ENCODE peak calls at places on chromosome 11, in four cellular contexts. C, D, W and V are unnamed samples.

GRCh38 chr11:106202935-106203620 is 125.6 kb downstream of the AASDHPPT start:
- DNase-seq in D (no peak), C (no peak), W (no peak), V (no peak)

GRCh38 chr11:70715166-70715565 is 316.8 kb downstream of the CTTN start:
- DNase-seq in W (no peak), C (no peak), D (no peak), V (no peak)

GRCh38 chr11:19281041-19281440 is 40.3 kb upstream of the E2F8 start:
- DNase-seq in C (no peak), D (no peak), W (no peak), V (peak)

GRCh38 chr11:126461096-126461440 is 105.6 kb downstream of the ST3GAL4 start:
- DNase-seq in D (no peak), C (no peak), W (no peak), V (no peak)

GRCh38 chr11:69320326-69320725 is 26.4 kb downstream of the MYEOV start:
- DNase-seq in W (no peak), C (no peak), D (peak), V (no peak)

GRCh38 chr11:83759148-83759547 is 473.0 kb upstream of the CCDC90B start:
- DNase-seq in C (no peak), W (no peak), D (no peak), V (no peak)

GRCh38 chr11:46338988-46339666 is 8.1 kb upstream of the DGKZ start:
- DNase-seq in W (no peak), C (no peak), D (peak), V (no peak)

GRCh38 chr11:20342347-20343279 is 20.9 kb upstream of the HTATIP2 start:
- DNase-seq in D (no peak), W (peak), C (no peak), V (no peak)

GRCh38 chr11:46380340-46381045 is 976 bp upstream of the MDK start:
- DNase-seq in D (peak), W (peak), C (peak), V (peak)

GRCh38 chr11:134343646-134344045 is 11.9 kb downstream of the GLB1L2 start:
- DNase-seq in D (no peak), W (no peak), C (no peak), V (no peak)

GRCh38 chr11:69156673-69157155 is 979 bp downstream of the SMIM38 start:
- DNase-seq in W (no peak), D (no peak), C (no peak), V (no peak)

GRCh38 chr11:14768789-14769188 is 123.2 kb downstream of the CYP2R1 start:
- DNase-seq in W (no peak), C (no peak), D (no peak), V (no peak)

GRCh38 chr11:126410649-126411048 is 55.2 kb downstream of the ST3GAL4 start:
- DNase-seq in W (no peak), C (no peak), D (no peak), V (no peak)

GRCh38 chr11:45715398-45715797 is 50.0 kb upstream of the CHST1 start:
- DNase-seq in W (no peak), C (no peak), D (no peak), V (no peak)

GRCh38 chr11:116857316-116857715 is 19.9 kb upstream of the APOA1 start:
- DNase-seq in W (no peak), D (no peak), C (no peak), V (no peak)

GRCh38 chr11:68567553-68567952 is 107.0 kb downstream of the PPP6R3 start:
- DNase-seq in W (no peak), D (no peak), C (no peak), V (no peak)

GRCh38 chr11:32436751-32437405 is 1.5 kb upstream of the WT1 start:
- DNase-seq in D (no peak), W (no peak), C (no peak), V (no peak)

GRCh38 chr11:22974251-22974650 is 114.0 kb upstream of the CCDC179 start:
- DNase-seq in D (no peak), C (no peak), W (no peak), V (no peak)

GRCh38 chr11:97883086-97883485 is 1137.7 kb upstream of the CNTN5 start:
- DNase-seq in W (no peak), C (no peak), D (no peak), V (no peak)

GRCh38 chr11:61580292-61580888 is 486 bp downstream of the SYT7 start:
- DNase-seq in C (no peak), D (no peak), W (no peak), V (no peak)

GRCh38 chr11:61581030-61581928 is at the start of gene SYT7:
- DNase-seq in W (peak), D (peak), C (peak), V (peak)

GRCh38 chr11:61577383-61578118 is 3.3 kb downstream of the SYT7 start:
- DNase-seq in W (no peak), D (no peak), C (peak), V (no peak)

GRCh38 chr11:61578819-61579218 is 2.1 kb downstream of the SYT7 start:
- DNase-seq in C (no peak), W (no peak), D (no peak), V (no peak)

DNA sequence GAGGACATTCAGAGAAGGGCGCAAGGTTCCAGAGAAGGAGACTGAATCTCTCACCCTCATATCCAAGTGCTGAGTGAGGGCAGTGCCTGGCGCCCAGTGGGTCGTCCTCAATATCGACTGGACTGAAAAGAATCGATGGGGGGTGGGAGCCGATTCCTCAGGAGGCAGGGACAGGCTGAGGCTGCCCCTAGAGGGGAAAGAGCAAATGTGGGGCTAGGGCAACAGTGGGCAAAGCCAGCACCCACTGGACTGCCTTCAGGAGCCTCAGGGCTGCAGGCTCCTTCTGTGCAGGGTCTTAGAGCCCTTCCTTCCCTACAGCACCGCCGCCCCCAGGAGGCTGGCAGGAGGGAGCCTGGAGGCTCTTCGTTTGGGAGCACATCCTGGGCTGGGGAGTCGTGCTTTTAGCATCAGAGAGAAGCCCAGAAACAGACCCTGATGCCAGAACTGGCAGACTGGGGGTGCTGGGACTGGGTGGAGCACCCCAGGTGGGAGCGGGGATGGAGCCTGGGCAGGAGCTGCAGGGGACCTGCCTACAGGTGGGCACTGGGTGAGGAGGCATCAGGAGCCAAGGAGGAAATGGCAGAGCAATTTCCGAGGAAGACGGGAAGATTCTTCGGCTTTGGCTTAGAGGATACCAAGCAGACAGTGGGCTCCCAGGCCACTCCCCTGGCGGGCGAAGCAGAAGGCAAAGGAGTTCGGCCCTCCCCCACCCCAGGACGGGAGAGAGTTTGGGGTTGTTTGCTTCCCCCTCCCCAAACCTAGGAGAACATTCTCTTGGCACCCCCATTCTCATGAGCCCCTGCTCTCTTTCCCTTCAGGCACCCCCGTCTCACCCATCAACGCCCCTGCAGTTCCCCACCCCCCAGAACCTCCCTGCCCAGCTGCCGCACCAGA is 1.2 kb downstream of the SYT7 start:
- DNase-seq in D (no peak), C (no peak), W (no peak), V (no peak)
- H3K4me3 ChIP-seq in D (no peak), C (no peak), W (no peak), V (no peak)

GRCh38 chr11:13010737-13011342 is 1.7 kb downstream of the RASSF10 start:
- DNase-seq in C (no peak), D (no peak), W (no peak), V (no peak)
- H3K4me3 ChIP-seq in C (no peak), D (no peak), W (no peak), V (no peak)

GRCh38 chr11:113838005-113838404 is 37.4 kb downstream of the USP28 start:
- DNase-seq in W (no peak), D (no peak), C (no peak), V (no peak)

GRCh38 chr11:113839842-113840241 is 35.5 kb downstream of the USP28 start:
- DNase-seq in D (no peak), W (no peak), C (no peak), V (no peak)

GRCh38 chr11:113841691-113842090 is 33.7 kb downstream of the USP28 start:
- DNase-seq in D (no peak), W (no peak), C (no peak), V (no peak)

GRCh38 chr11:113835306-113835705 is 40.1 kb downstream of the USP28 start:
- DNase-seq in D (no peak), C (no peak), W (no peak), V (no peak)

DNA sequence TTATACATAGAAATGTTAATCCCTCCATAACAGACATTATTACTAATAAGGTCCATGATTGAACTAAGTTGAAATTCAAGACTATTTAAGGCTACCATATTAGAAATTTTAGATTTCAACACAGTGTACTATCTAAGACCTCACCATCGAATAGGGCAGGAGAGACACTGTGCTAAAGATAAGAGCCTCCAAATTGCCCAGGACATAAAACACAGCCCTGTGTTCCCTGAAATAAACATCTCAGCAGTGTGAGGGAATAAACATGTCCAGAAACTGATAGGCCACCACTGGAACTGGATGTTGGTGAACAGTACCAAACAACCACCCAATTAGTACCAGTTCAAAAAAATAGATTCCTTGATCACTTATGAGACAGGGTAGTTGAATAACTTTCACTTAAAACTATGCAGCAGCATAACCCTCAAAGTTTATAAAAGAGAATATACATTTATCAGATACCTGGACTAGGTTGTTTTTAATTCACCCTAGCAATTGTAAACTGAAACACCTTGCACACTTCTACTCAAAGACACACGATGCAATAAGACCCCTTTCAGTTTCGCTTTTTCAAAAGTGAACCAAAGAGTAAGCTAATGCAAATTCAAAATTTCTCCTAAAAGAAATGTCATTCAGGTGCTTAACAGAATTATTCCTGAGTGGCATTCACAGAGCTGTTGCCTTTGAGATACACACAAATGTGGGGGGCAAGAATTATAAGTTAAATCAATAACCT is 34.3 kb downstream of the USP28 start:
- DNase-seq in D (no peak), W (no peak), C (no peak), V (no peak)
- H3K4me3 ChIP-seq in D (no peak), W (no peak), C (no peak), V (no peak)

DNA sequence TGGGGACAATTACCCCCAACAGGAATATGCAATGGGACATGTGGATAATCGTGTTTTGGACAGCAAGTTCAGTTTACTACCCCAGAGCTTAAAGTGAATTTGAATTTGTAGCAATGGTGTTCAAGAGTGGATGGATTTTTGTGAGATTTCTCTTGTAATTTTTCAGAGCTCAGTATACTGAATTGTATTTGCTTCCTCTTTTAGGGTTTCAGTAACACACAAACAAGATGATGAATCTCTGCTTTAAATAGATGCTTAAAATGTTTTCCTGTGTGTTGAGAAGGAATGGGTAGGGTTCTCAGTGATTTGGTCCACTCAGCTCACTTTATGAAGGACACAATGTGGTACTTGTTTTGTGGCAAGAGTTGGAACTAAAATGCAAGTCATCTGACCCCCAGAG is 100.1 kb upstream of the ARHGAP20 start:
- DNase-seq in C (no peak), W (no peak), D (no peak), V (no peak)
- H3K4me3 ChIP-seq in C (no peak), W (no peak), D (no peak), V (no peak)

DNA sequence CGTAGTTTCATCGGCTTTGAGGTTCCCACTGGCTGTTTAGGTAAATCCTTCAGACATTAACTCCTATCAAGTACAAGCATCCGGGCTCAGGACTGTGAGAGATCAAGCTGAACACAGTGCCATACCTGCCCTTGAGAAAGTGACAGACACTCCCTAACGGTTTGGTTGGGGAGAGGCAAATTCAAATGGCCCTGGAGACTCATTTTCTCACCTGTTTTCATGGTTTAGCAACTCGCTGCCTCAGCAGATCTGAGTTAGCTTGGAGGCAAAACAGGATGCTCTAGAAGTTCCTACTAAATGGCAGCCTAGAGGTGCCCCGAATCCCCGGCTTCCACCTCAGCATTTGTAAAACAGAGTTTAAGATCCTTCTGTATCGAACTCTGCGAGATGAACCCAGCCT is 3.6 kb upstream of the FBXO3 start:
- DNase-seq in C (no peak), D (no peak), W (no peak), V (peak)
- H3K4me3 ChIP-seq in C (no peak), D (no peak), W (no peak), V (no peak)

GRCh38 chr11:94678236-94678635 is 89.9 kb upstream of the AMOTL1 start:
- DNase-seq in W (no peak), D (no peak), C (no peak), V (no peak)
- H3K4me3 ChIP-seq in W (no peak), D (no peak), C (no peak), V (no peak)

GRCh38 chr11:67409261-67409666 is 5.4 kb downstream of the TBC1D10C start:
- DNase-seq in C (no peak), W (peak), D (no peak), V (peak)
- H3K4me3 ChIP-seq in C (no peak), W (peak), D (no peak), V (peak)

DNA sequence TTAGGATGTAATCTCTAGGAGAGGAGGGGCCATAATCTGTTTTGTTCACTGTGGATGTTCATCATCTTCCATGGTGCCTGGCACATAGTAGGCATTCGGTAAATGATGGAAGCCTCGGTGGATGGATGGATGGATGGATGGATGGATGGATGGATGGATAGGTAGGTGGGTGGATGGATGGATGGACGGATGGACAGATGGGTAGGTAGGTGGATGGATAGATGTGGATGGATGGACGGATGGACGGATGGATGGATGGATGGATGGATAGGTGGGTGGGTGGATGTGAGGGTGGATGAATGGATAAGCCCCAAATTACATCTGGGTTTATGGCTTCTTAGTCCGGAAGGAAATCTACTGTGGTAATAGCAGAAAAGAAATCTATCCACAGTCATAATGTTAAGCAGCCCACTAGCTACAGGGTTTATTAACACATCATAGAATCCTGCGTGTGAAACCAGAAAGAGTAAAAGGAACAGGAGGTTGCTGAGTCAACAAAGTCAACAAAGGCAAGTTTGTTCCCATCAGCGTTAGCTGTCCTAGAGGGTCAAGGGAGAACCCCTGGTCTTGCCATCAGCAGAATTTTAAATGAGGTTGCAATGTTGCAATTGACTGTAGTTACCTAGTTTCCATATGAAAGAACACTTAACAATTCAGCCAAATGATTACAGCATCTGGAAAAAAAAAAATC is 82.8 kb downstream of the C11orf91 start:
- DNase-seq in C (no peak), D (no peak), W (no peak), V (no peak)
- H3K4me3 ChIP-seq in C (no peak), D (no peak), W (no peak), V (no peak)

GRCh38 chr11:3786781-3787428 is 10.4 kb downstream of the NUP98 start:
- DNase-seq in D (no peak), W (no peak), C (no peak), V (no peak)
- H3K4me3 ChIP-seq in D (no peak), W (no peak), C (no peak), V (no peak)